ENCODE peak calls at places on chromosomes 12 and 14, in nine cellular contexts. F is GM23338; D is stomach; U is neural crest cell; R is AG10803; A is endothelial cell; P is CD4-positive, alpha-beta T cell; I is A549; H is OCI-LY7. M is an unnamed sample.
A peak's percentile ranks its signal among the peaks of the same experiment; 100 is the strongest.

GRCh38 chr14:105534586-105534985 is 8.2 kb downstream of the TMEM121 start:
- DNase-seq in F (no peak), D (no peak), U (no peak), R (no peak), A (no peak), P (no peak), I (no peak), H (no peak), M (no peak)

GRCh38 chr12:115204957-115205754 is 521.2 kb upstream of the TBX3 start:
- DNase-seq in F (peak; percentile 28), D (no peak), U (no peak), R (peak; percentile 44), A (no peak), P (no peak), I (peak; percentile 48), H (no peak), M (no peak)

GRCh38 chr14:101843665-101844064 is 82.2 kb downstream of the PPP2R5C start:
- DNase-seq in F (peak; percentile 55), D (no peak), U (no peak), R (no peak), A (no peak), P (peak; percentile 65), I (peak; percentile 24), H (peak; percentile 93), M (no peak)

GRCh38 chr12:56105503-56105902 is 1.1 kb downstream of the PA2G4 start:
- DNase-seq in F (no peak), D (no peak), U (no peak), R (no peak), A (no peak), P (no peak), I (no peak), H (no peak), M (no peak)

GRCh38 chr12:76719171-76719631 is 44.7 kb upstream of the ZDHHC17 start:
- DNase-seq in F (peak; percentile 24), D (no peak), U (no peak), R (peak; percentile 86), A (no peak), P (no peak), I (no peak), H (no peak), M (no peak)

GRCh38 chr14:39467889-39468524 is 35.8 kb upstream of the FBXO33 start:
- DNase-seq in F (peak; percentile 79), D (no peak), U (no peak), R (peak; percentile 32), A (peak; percentile 33), P (no peak), I (peak; percentile 66), H (peak; percentile 39), M (peak; percentile 36)

GRCh38 chr12:101018540-101018939 is 191.5 kb downstream of the SLC5A8 start:
- DNase-seq in F (peak; percentile 19), D (no peak), U (no peak), R (peak; percentile 88), A (no peak), P (no peak), I (peak; percentile 46), H (no peak), M (no peak)

GRCh38 chr12:126509587-126509986 is 1444.4 kb downstream of the AACS start:
- DNase-seq in F (no peak), D (no peak), U (no peak), R (no peak), A (no peak), P (no peak), I (no peak), H (no peak), M (no peak)

GRCh38 chr12:122356192-122356635 is 66.3 kb downstream of the CLIP1 start:
- DNase-seq in F (peak; percentile 69), D (peak; percentile 50), U (peak; percentile 53), R (peak; percentile 63), A (peak; percentile 53), P (peak; percentile 27), I (peak; percentile 77), H (peak; percentile 68), M (peak; percentile 41)

GRCh38 chr12:104938371-104938770 is 19.7 kb downstream of the SLC41A2 start:
- DNase-seq in F (no peak), D (no peak), U (no peak), R (peak; percentile 25), A (no peak), P (no peak), I (no peak), H (no peak), M (no peak)

GRCh38 chr14:89955022-89955414 is 488 bp upstream of the EFCAB11 start:
- DNase-seq in F (no peak), D (no peak), U (no peak), R (no peak), A (no peak), P (no peak), I (no peak), H (no peak), M (no peak)

GRCh38 chr12:27523305-27523641 is 733 bp upstream of the PPFIBP1 start:
- DNase-seq in F (no peak), D (no peak), U (no peak), R (no peak), A (no peak), P (no peak), I (no peak), H (no peak), M (no peak)

GRCh38 chr12:116382456-116382902 is 105.0 kb upstream of the MED13L start:
- DNase-seq in F (no peak), D (no peak), U (no peak), R (peak; percentile 65), A (peak; percentile 12), P (no peak), I (peak; percentile 72), H (no peak), M (no peak)

DNA sequence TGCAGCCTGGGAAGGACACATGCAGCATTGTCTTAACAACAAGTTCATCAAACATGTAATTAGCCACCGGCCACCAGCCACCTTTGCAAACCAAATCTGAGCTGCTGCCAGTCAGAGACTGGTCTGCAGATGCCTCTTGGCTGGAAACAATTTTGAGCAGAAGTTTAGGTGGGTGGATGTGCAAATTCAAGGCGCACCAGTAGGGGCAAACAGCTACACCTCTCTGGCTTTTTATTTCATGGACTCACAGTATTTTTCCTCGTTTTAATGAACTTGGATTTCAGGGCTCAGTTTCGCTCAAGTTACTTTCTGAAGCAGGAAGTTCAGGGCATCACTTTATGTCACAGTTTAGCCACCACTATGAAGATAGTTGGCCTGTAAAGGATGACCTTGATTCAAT is 94.3 kb downstream of the OTX2 start:
- DNase-seq in F (peak; percentile 42), D (no peak), U (no peak), R (no peak), A (no peak), P (no peak), I (no peak), H (no peak), M (no peak)
- TF ChIP-seq CTCF in F (no peak), D (no peak), U (no peak), R (no peak), A (no peak), P (no peak), I (no peak), H (no peak), M (no peak)

DNA sequence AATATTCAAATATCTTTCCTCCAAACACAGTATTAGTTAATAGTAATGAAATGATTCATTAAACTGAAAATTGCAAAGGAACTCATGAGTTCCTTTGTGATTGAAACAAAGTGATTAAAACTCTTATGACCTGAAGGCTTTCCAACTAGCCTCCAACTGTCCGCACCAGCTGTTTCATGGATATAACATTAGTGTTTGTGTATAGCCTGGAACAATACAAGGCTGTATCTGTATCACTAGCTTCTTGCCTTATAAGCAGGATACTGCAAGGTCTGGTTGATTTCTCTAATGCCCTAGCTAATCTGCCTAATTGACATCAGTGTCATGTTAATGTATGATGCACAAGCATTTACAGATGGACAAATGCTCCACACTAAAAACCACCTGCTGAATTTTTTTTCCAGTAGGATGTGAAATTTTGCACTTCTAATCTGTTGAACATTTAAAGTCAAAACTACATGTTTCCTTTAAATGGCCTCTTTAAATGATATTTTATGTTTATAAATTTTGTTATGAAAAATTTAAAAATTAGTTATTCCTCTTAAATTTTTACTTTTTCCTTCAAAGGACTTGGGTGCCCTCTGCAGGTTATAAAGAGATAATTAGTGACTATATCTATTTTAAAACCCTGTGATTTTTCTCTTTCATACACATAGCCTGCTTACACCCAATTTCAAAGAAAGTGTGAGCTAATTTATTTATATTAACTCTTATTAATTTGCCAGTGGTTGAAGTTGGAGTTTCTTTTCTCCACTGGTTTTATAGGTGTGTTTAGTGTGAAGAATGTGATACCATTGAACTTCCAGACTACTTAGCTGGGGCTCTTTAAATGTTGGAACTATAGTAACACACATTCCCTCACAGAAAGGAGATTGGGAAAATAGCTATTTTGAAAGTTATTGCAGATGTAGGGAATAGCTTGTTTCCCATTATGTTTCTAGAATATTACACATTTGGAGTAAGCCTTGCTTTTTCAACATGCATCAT is 25.4 kb downstream of the AP5M1 start:
- DNase-seq in F (peak; percentile 38), D (no peak), U (no peak), R (peak; percentile 34), A (no peak), P (no peak), I (no peak), H (peak; percentile 31), M (no peak)
- TF ChIP-seq CTCF in F (no peak), D (no peak), U (peak; percentile 62), R (peak; percentile 44), A (peak; percentile 48), P (peak; percentile 47), I (peak; percentile 53), H (peak; percentile 78), M (peak; percentile 45)

DNA sequence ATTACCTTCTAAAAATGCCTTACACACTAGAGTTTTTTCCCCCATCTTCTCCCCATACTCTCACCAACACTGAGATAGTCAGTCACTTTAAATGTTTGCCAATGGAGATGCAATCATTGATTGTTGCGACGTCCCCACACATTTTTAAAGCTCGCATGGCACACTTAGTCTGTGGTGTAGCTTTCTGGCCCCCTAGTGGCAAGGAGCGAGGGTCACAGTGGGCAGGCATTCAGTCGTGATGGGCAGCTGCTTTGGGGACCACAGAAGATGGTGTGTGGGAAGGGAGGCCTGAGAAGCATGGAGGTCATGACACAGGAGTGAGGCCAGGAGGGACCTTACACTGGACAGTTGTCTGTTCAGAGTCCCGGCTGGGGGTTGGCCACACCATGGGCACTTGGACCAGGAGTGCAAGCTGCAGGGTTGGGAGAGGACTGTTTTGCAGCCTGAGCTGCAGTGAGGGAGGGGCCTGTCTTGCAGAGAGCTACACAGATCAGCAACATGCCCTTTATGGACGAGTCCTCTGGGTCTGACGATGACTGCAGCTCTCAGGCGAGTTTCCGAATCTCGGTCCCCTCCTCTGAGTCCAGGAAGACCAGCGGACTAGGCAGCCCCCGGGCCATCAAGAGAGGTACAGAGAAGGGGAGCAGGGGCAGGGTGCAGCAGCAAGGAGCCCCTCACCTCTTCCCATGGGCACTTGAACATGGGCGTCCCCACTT is 28.6 kb downstream of the PIGH start:
- DNase-seq in F (peak; percentile 84), D (peak; percentile 71), U (peak; percentile 72), R (peak; percentile 60), A (peak; percentile 74), P (peak; percentile 55), I (peak; percentile 55), H (peak; percentile 67), M (peak; percentile 73)
- TF ChIP-seq CTCF in F (peak; percentile 97), D (no peak), U (peak; percentile 83), R (peak; percentile 91), A (peak; percentile 74), P (peak; percentile 87), I (peak; percentile 80), H (peak; percentile 96), M (peak; percentile 80)

GRCh38 chr12:62400135-62400534 is 66.5 kb upstream of the MON2 start:
- DNase-seq in F (no peak), D (no peak), U (no peak), R (no peak), A (no peak), P (no peak), I (no peak), H (peak; percentile 19), M (no peak)

GRCh38 chr12:62407587-62407986 is 59.0 kb upstream of the MON2 start:
- DNase-seq in F (no peak), D (no peak), U (no peak), R (no peak), A (no peak), P (no peak), I (no peak), H (no peak), M (no peak)

GRCh38 chr12:62403031-62403430 is 63.6 kb upstream of the MON2 start:
- DNase-seq in F (no peak), D (no peak), U (no peak), R (no peak), A (no peak), P (no peak), I (no peak), H (no peak), M (no peak)
- TF ChIP-seq CTCF in F (no peak), D (no peak), U (no peak), R (no peak), A (no peak), P (no peak), I (no peak), H (no peak), M (no peak)